ENCODE peak calls at places on chromosomes 12 and 14, in four cellular contexts. M is astrocyte of the hippocampus, V is AG10803, F is MV-4-11. T is an unnamed sample.

GRCh38 chr14:61498811-61499210 is 177.4 kb downstream of the PRKCH start:
- DNase-seq in M (peak), V (peak), F (peak), T (peak)

GRCh38 chr14:92848941-92849340 is 54.8 kb downstream of the GOLGA5 start:
- DNase-seq in M (no peak), V (no peak), F (no peak), T (no peak)

GRCh38 chr14:103315368-103315911 is 18.6 kb upstream of the EIF5 start:
- DNase-seq in M (peak), V (peak), F (peak), T (no peak)

GRCh38 chr12:94618995-94619695 is 31.2 kb downstream of the TMCC3 start:
- DNase-seq in M (peak), V (peak), F (no peak), T (peak)

GRCh38 chr12:119459481-119459880 is 125.0 kb downstream of the CCDC60 start:
- DNase-seq in M (no peak), V (no peak), F (no peak), T (no peak)

GRCh38 chr12:116556356-116556952 is 2.7 kb upstream of the MAP1LC3B2 start:
- DNase-seq in M (no peak), V (no peak), F (no peak), T (no peak)

GRCh38 chr14:31038521-31039166 is 12.5 kb upstream of the STRN3 start:
- DNase-seq in M (peak), V (no peak), F (no peak), T (no peak)

GRCh38 chr12:127041985-127042625 is 1224.9 kb upstream of the TMEM132C start:
- DNase-seq in M (no peak), V (no peak), F (peak), T (peak)

GRCh38 chr14:90239139-90239538 is 17.2 kb upstream of the PSMC1 start:
- DNase-seq in M (peak), V (no peak), F (no peak), T (peak)

GRCh38 chr12:34404377-34405285 is 382.3 kb downstream of the ALG10 start:
- DNase-seq in M (no peak), V (no peak), F (no peak), T (no peak)

GRCh38 chr14:64294672-64295413 is 672 bp upstream of the ESR2 start:
- DNase-seq in M (peak), V (peak), F (no peak), T (peak)

GRCh38 chr12:39375206-39375808 is 67.6 kb downstream of the KIF21A start:
- DNase-seq in M (peak), V (no peak), F (no peak), T (no peak)

GRCh38 chr14:95707327-95707726 is 6.6 kb downstream of the TCL1A start:
- DNase-seq in M (no peak), V (no peak), F (peak), T (no peak)